ENCODE peak calls at places on chromosome 2, in seven cellular contexts. F, C, D, S, B, G and K are unnamed samples.

GRCh38 chr2:51812138-51812866 is 780.4 kb upstream of the NRXN1 start:
- DNase-seq in F (no peak), C (peak; percentile 87), D (no peak), S (no peak), B (no peak), G (peak; percentile 14), K (no peak)

GRCh38 chr2:205947621-205948495 is 138.1 kb downstream of the INO80D start:
- DNase-seq in F (peak; percentile 74), C (peak; percentile 78), D (peak; percentile 63), S (peak; percentile 72), B (peak; percentile 88), G (peak; percentile 78), K (peak; percentile 84)

GRCh38 chr2:223586261-223586660 is 15.9 kb downstream of the SCG2 start:
- DNase-seq in F (no peak), C (peak; percentile 88), D (no peak), S (no peak), B (no peak), G (peak; percentile 94), K (no peak)

GRCh38 chr2:4217737-4218136 is 514.4 kb downstream of the DCDC2C start:
- DNase-seq in F (no peak), C (no peak), D (no peak), S (no peak), B (no peak), G (no peak), K (no peak)

GRCh38 chr2:52082646-52083045 is 1050.7 kb upstream of the NRXN1 start:
- DNase-seq in F (no peak), C (no peak), D (no peak), S (no peak), B (no peak), G (no peak), K (no peak)

GRCh38 chr2:181397331-181397730 is 59.9 kb upstream of the ITGA4 start:
- DNase-seq in F (no peak), C (no peak), D (no peak), S (no peak), B (no peak), G (no peak), K (no peak)

GRCh38 chr2:150410809-150411208 is 76.7 kb downstream of the RND3 start:
- DNase-seq in F (peak; percentile 97), C (peak; percentile 49), D (peak; percentile 67), S (peak; percentile 48), B (no peak), G (peak; percentile 18), K (no peak)

GRCh38 chr2:200310545-200310971 is 4.1 kb downstream of the SPATS2L start:
- DNase-seq in F (peak; percentile 76), C (peak; percentile 74), D (no peak), S (no peak), B (no peak), G (peak; percentile 69), K (peak; percentile 73)

GRCh38 chr2:55012648-55013484 is 37.4 kb downstream of the RTN4 start:
- DNase-seq in F (no peak), C (no peak), D (no peak), S (no peak), B (no peak), G (no peak), K (no peak)

GRCh38 chr2:227813562-227814353 is at the start of gene CCL20:
- DNase-seq in F (no peak), C (no peak), D (no peak), S (no peak), B (no peak), G (peak; percentile 15), K (no peak)

GRCh38 chr2:211611061-211611518 is 927.5 kb downstream of the ERBB4 start:
- DNase-seq in F (no peak), C (no peak), D (no peak), S (no peak), B (no peak), G (peak; percentile 18), K (peak; percentile 28)

GRCh38 chr2:660029-660428 is 17.2 kb downstream of the TMEM18 start:
- DNase-seq in F (no peak), C (no peak), D (no peak), S (no peak), B (no peak), G (no peak), K (no peak)

GRCh38 chr2:121768143-121768755 is 12.8 kb downstream of the TSN start:
- DNase-seq in F (no peak), C (no peak), D (no peak), S (no peak), B (no peak), G (no peak), K (no peak)

GRCh38 chr2:75604479-75604878 is 42.1 kb upstream of the MRPL19 start:
- DNase-seq in F (no peak), C (peak; percentile 31), D (no peak), S (no peak), B (no peak), G (no peak), K (no peak)

GRCh38 chr2:134086594-134087219 is 167.2 kb upstream of the MGAT5 start:
- DNase-seq in F (peak; percentile 76), C (no peak), D (peak; percentile 47), S (no peak), B (no peak), G (no peak), K (no peak)

GRCh38 chr2:240503375-240503774 is 54.4 kb downstream of the ANKMY1 start:
- DNase-seq in F (no peak), C (no peak), D (no peak), S (peak; percentile 10), B (no peak), G (no peak), K (no peak)

GRCh38 chr2:86752934-86753333 is 32.8 kb downstream of the RMND5A start:
- DNase-seq in F (no peak), C (no peak), D (no peak), S (no peak), B (no peak), G (no peak), K (no peak)
- H2BK5ac ChIP-seq in F (no peak overlapping the region), C (no peak overlapping the region), D (no peak overlapping the region), S (no peak overlapping the region), B (no peak overlapping the region), G (no peak overlapping the region), K (no peak overlapping the region)

GRCh38 chr2:62065243-62065642 is 130.7 kb upstream of the B3GNT2 start:
- DNase-seq in F (no peak), C (no peak), D (no peak), S (no peak), B (no peak), G (no peak), K (no peak)
- H3K27ac ChIP-seq in F (no peak overlapping the region), C (no peak overlapping the region), D (no peak overlapping the region), S (no peak overlapping the region), B (no peak overlapping the region), G (no peak overlapping the region), K (no peak overlapping the region)

DNA sequence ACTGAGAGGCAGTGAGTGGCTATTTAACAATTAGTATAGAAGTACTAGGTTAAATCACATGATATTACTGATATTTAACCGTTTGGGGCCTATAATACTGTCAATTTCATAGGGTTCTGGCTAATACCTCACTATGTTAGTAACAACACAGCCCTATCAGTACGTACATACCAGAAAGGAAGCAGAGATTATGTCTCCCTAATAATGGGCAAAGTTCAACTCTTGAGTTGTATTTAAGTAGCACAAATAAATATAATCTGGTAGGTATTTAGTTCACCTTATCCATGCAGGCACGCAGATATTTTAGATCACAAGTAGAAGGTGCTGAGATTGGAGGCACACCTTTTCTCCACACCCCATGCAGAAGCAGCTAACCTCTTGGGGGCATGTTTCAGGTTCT is 118.9 kb downstream of the IRS1 start:
- DNase-seq in F (no peak), C (no peak), D (no peak), S (no peak), B (no peak), G (no peak), K (no peak)
- H2BK5ac ChIP-seq in F (no peak overlapping the region), C (no peak overlapping the region), D (no peak overlapping the region), S (no peak overlapping the region), B (no peak overlapping the region), G (no peak overlapping the region), K (no peak overlapping the region)

GRCh38 chr2:179049546-179050311 is at the start of gene CCDC141:
- DNase-seq in F (peak; percentile 84), C (no peak), D (no peak), S (no peak), B (no peak), G (peak; percentile 59), K (peak; percentile 81)
- H3K27ac ChIP-seq in F (peak within 1 kb of the TSS; percentile 78), C (no peak within 1 kb of the TSS), D (peak within 1 kb of the TSS; percentile 28), S (no peak within 1 kb of the TSS), B (no peak within 1 kb of the TSS), G (no peak within 1 kb of the TSS), K (no peak within 1 kb of the TSS)